ENCODE peak calls at places on chromosomes 11 and 22, in nine cellular contexts. D is AG09309, G is IMR-90, L is coronary artery, Z is mucosa of descending colon, M is fibroblast of lung, U is fibroblast of pulmonary artery, J is GM12864, K is body of pancreas. W is an unnamed sample.

GRCh38 chr22:21937821-21938070 is 14.9 kb downstream of the PPM1F start:
- DNase-seq in D (peak; percentile 89), G (peak; percentile 94), L (peak; percentile 89), Z (no peak), M (no peak), U (no peak), J (no peak), K (no peak), W (no peak)

GRCh38 chr11:1025410-1026162 is 10.9 kb downstream of the MUC6 start:
- DNase-seq in D (no peak), G (no peak), L (no peak), Z (no peak), M (no peak), U (no peak), J (no peak), K (no peak), W (no peak)

GRCh38 chr11:13669544-13670488 is 1.3 kb downstream of the FAR1 start:
- DNase-seq in D (no peak), G (no peak), L (no peak), Z (no peak), M (peak; percentile 27), U (peak; percentile 26), J (no peak), K (no peak), W (no peak)

GRCh38 chr22:39601180-39601535 is 30.6 kb downstream of the CACNA1I start:
- DNase-seq in D (no peak), G (no peak), L (no peak), Z (no peak), M (no peak), U (no peak), J (no peak), K (no peak), W (no peak)

GRCh38 chr22:26806445-26807170 is 149.2 kb downstream of the MIAT start:
- DNase-seq in D (no peak), G (no peak), L (no peak), Z (no peak), M (no peak), U (no peak), J (no peak), K (no peak), W (no peak)

GRCh38 chr11:59062602-59063529 is 23.2 kb upstream of the GLYATL1B start:
- DNase-seq in D (no peak), G (no peak), L (no peak), Z (no peak), M (no peak), U (no peak), J (no peak), K (no peak), W (peak; percentile 15)

GRCh38 chr11:66478823-66479740 is 1.2 kb upstream of the DPP3 start:
- DNase-seq in D (no peak), G (peak; percentile 20), L (no peak), Z (peak; percentile 76), M (peak; percentile 44), U (peak; percentile 37), J (no peak), K (peak; percentile 61), W (peak; percentile 60)

GRCh38 chr11:94790771-94791180 is 22.6 kb downstream of the AMOTL1 start:
- DNase-seq in D (no peak), G (peak; percentile 55), L (no peak), Z (no peak), M (peak; percentile 40), U (no peak), J (no peak), K (no peak), W (no peak)

GRCh38 chr11:110907629-110908028 is 195.4 kb upstream of the ARHGAP20 start:
- DNase-seq in D (peak; percentile 83), G (peak; percentile 98), L (no peak), Z (no peak), M (peak; percentile 94), U (peak; percentile 87), J (no peak), K (no peak), W (no peak)

GRCh38 chr11:67270256-67271211 is 4.3 kb downstream of the GRK2 start:
- DNase-seq in D (no peak), G (no peak), L (no peak), Z (peak; percentile 82), M (no peak), U (peak; percentile 39), J (no peak), K (peak; percentile 70), W (peak; percentile 77)

GRCh38 chr22:22022255-22022840 is 39.8 kb upstream of the TOP3B start:
- DNase-seq in D (no peak), G (no peak), L (no peak), Z (no peak), M (no peak), U (no peak), J (no peak), K (no peak), W (no peak)

GRCh38 chr11:37704791-37705190 is 1106.8 kb upstream of the RAG2 start:
- DNase-seq in D (no peak), G (no peak), L (no peak), Z (no peak), M (peak; percentile 10), U (peak; percentile 32), J (no peak), K (no peak), W (no peak)

GRCh38 chr11:120401506-120401905 is 65.3 kb downstream of the ARHGEF12 start:
- DNase-seq in D (no peak), G (no peak), L (no peak), Z (no peak), M (no peak), U (no peak), J (no peak), K (no peak), W (no peak)

GRCh38 chr11:8683115-8683807 is 669 bp downstream of the RPL27A start:
- DNase-seq in D (no peak), G (no peak), L (no peak), Z (no peak), M (no peak), U (no peak), J (no peak), K (no peak), W (peak; percentile 45)

GRCh38 chr11:124068711-124069110 is 27.6 kb upstream of the OR10G7 start:
- DNase-seq in D (no peak), G (no peak), L (no peak), Z (no peak), M (no peak), U (no peak), J (no peak), K (no peak), W (no peak)

GRCh38 chr11:124070906-124071621 is 29.9 kb upstream of the OR10G7 start:
- DNase-seq in D (peak; percentile 57), G (peak; percentile 78), L (no peak), Z (peak; percentile 53), M (peak; percentile 87), U (peak; percentile 91), J (peak; percentile 76), K (peak; percentile 66), W (peak; percentile 68)

GRCh38 chr11:124072147-124072546 is 31.0 kb upstream of the OR10G7 start:
- DNase-seq in D (no peak), G (no peak), L (no peak), Z (no peak), M (no peak), U (no peak), J (no peak), K (no peak), W (no peak)

GRCh38 chr11:124071622-124071948 is 30.5 kb upstream of the OR10G7 start:
- DNase-seq in D (no peak), G (no peak), L (no peak), Z (no peak), M (no peak), U (no peak), J (no peak), K (no peak), W (no peak)

GRCh38 chr11:124069429-124070401 is 28.6 kb upstream of the OR10G7 start:
- DNase-seq in D (peak; percentile 2), G (peak; percentile 50), L (no peak), Z (peak; percentile 58), M (peak; percentile 72), U (peak; percentile 70), J (peak; percentile 43), K (peak; percentile 50), W (peak; percentile 86)
- H3K4me3 ChIP-seq in D (peak overlapping the region; percentile 32), G (peak overlapping the region; percentile 43), L (peak overlapping the region; percentile 43), Z (no peak overlapping the region), M (peak overlapping the region; percentile 55), U (peak overlapping the region; percentile 50), J (peak overlapping the region; percentile 5), K (no peak overlapping the region), W (no peak overlapping the region)

DNA sequence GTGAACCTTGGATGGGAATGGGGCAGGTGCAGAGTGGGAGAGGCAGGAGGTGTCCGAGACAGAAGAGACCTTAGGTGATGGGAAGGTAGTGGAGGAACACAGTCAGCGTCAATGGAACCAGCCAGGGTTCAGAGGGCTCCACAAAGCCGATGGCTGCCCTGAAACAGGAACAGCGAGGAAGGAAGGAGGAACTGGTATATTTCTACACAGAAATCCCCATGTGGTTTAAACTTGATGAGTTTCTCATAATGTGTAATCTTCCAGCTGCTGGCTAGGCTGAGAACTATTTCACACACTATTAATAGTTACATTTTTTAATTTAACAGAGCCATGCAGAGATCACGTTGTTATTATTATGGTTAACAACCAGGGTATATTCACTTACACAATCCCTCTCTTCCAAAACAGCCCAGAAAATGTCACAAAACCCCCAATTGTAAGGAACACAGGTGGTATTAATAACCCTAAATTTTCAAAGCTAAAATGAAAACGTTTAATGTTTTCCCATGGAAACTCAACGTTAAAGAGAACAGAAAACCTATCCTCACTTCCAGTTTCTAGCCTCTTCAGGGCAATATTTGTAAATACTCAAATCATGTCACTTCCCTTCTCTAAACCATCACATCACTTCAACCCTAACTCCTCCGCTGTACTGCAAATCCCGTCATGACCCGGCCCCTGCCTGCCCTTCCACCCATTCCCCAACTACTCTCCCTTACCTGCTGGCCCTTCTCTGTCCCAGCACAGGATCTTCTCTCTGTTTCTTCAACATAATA is 74.5 kb upstream of the ARFGAP3 start:
- DNase-seq in D (no peak), G (peak; percentile 18), L (no peak), Z (no peak), M (no peak), U (peak; percentile 26), J (no peak), K (no peak), W (no peak)
- H3K4me3 ChIP-seq in D (no peak overlapping the region), G (no peak overlapping the region), L (peak overlapping the region; percentile 49), Z (no peak overlapping the region), M (peak overlapping the region; percentile 6), U (no peak overlapping the region), J (peak overlapping the region; percentile 28), K (no peak overlapping the region), W (no peak overlapping the region)

GRCh38 chr11:72239296-72239848 is 4.6 kb downstream of the PHOX2A start:
- DNase-seq in D (no peak), G (peak; percentile 38), L (no peak), Z (peak; percentile 76), M (peak; percentile 47), U (peak; percentile 43), J (no peak), K (no peak), W (peak; percentile 73)
- H3K4me3 ChIP-seq in D (peak overlapping the region; percentile 1), G (no peak overlapping the region), L (peak overlapping the region; percentile 71), Z (no peak overlapping the region), M (peak overlapping the region; percentile 22), U (peak overlapping the region; percentile 17), J (no peak overlapping the region), K (no peak overlapping the region), W (peak overlapping the region; percentile 32)

DNA sequence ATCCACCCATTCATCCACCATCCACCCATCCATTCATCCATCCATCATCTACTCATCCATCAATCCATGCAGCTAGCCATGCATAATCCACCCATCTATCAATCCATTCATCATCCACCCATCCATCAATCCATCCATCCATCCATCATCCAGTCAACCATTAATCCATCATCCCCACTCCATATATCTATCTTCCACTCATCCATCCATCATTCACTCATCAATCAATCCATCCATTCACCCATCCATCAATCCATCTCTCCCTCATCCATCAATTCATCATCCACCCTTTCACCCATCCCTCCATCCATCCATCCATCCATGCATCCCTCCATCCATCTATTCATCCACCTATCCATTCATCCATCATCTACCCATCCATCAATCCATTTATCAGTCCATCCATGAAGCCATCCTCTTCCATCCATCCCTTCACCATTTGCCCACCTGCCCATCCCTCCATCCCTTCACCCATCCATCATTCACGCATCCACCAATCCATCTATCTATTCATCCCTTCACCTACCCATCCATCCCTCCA is 689.4 kb downstream of the BRD1 start:
- DNase-seq in D (no peak), G (no peak), L (no peak), Z (no peak), M (no peak), U (no peak), J (no peak), K (no peak), W (no peak)
- H3K4me3 ChIP-seq in D (no peak overlapping the region), G (no peak overlapping the region), L (no peak overlapping the region), Z (no peak overlapping the region), M (no peak overlapping the region), U (no peak overlapping the region), J (no peak overlapping the region), K (no peak overlapping the region), W (no peak overlapping the region)